ENCODE peak calls at places on chromosomes 12 and 14, in six cellular contexts. K, Z, Y, P, I and H are unnamed samples.
A peak's percentile ranks its signal among the peaks of the same experiment; 100 is the strongest.

GRCh38 chr12:12180136-12180535 is 86.7 kb downstream of the LRP6 start:
- DNase-seq in I (no peak), P (no peak), K (no peak), Y (peak; percentile 30), Z (no peak), H (no peak)

GRCh38 chr14:32825058-32825457 is 113.6 kb upstream of the NPAS3 start:
- DNase-seq in Y (no peak), I (no peak), P (no peak), Z (no peak), K (no peak), H (no peak)

GRCh38 chr12:121580959-121581680 is at the start of gene KDM2B:
- DNase-seq in K (peak; percentile 38), Z (no peak), P (no peak), Y (peak; percentile 64), I (no peak), H (no peak)

GRCh38 chr12:62933220-62933870 is 1.6 kb downstream of the PPM1H start:
- DNase-seq in K (no peak), I (no peak), Y (no peak), P (no peak), Z (peak; percentile 50), H (no peak)

GRCh38 chr12:39372929-39373328 is 70.0 kb downstream of the KIF21A start:
- DNase-seq in I (no peak), P (no peak), Y (no peak), Z (no peak), K (no peak), H (no peak)

GRCh38 chr14:95703341-95703740 is 10.6 kb downstream of the TCL1A start:
- DNase-seq in K (no peak), Y (no peak), Z (no peak), P (no peak), I (no peak), H (no peak)

GRCh38 chr14:31277085-31277484 is 69.5 kb upstream of the HECTD1 start:
- DNase-seq in Z (no peak), P (no peak), I (no peak), K (no peak), Y (no peak), H (no peak)

GRCh38 chr14:81684696-81685095 is 151.0 kb upstream of the SEL1L start:
- DNase-seq in Z (no peak), Y (no peak), P (no peak), K (no peak), I (no peak), H (no peak)

GRCh38 chr14:72332054-72332453 is 399.8 kb downstream of the RGS6 start:
- DNase-seq in I (no peak), K (no peak), Y (no peak), Z (peak; percentile 15), P (no peak), H (no peak)

GRCh38 chr14:55277972-55278740 is 6.9 kb downstream of the FBXO34 start:
- DNase-seq in Y (no peak), P (no peak), I (no peak), Z (no peak), K (no peak), H (no peak)

GRCh38 chr12:57012600-57013465 is 3.5 kb downstream of the TAC3 start:
- DNase-seq in I (no peak), P (no peak), Y (no peak), Z (no peak), K (no peak), H (no peak)

GRCh38 chr14:29926228-29926627 is 1.4 kb downstream of the PRKD1 start:
- DNase-seq in K (no peak), I (no peak), Z (no peak), P (no peak), Y (no peak), H (no peak)

GRCh38 chr12:9372202-9372601 is 164.0 kb upstream of the PZP start:
- DNase-seq in Y (no peak), P (no peak), Z (no peak), K (no peak), I (no peak), H (no peak)

GRCh38 chr12:64671682-64672081 is 61.4 kb downstream of the RASSF3 start:
- DNase-seq in Y (no peak), P (no peak), Z (no peak), K (no peak), I (no peak), H (no peak)

GRCh38 chr14:104800600-104801283 is at the start of gene ZBTB42:
- DNase-seq in K (peak; percentile 60), Z (peak; percentile 54), P (peak; percentile 93), Y (peak; percentile 61), I (peak; percentile 71), H (no peak)

GRCh38 chr14:69428289-69428998 is 30.0 kb downstream of the SLC39A9 start:
- DNase-seq in Z (no peak), K (no peak), I (no peak), P (no peak), Y (no peak), H (no peak)

GRCh38 chr12:30021046-30021833 is 237.5 kb upstream of the TMTC1 start:
- DNase-seq in I (no peak), Z (no peak), K (no peak), Y (peak; percentile 10), P (no peak), H (no peak)

GRCh38 chr12:64160718-64161060 is 61.4 kb downstream of the KICS2 start:
- DNase-seq in P (no peak), Y (peak; percentile 55), I (peak; percentile 65), Z (no peak), K (no peak), H (no peak)

GRCh38 chr12:105935106-105935505 is 203.6 kb downstream of the NUAK1 start:
- DNase-seq in P (no peak), I (no peak), K (no peak), Z (no peak), Y (peak; percentile 93), H (no peak)

GRCh38 chr12:29519585-29520182 is 22.2 kb upstream of the OVCH1 start:
- DNase-seq in I (peak; percentile 20), K (peak; percentile 23), P (no peak), Z (peak; percentile 18), Y (peak; percentile 45), H (no peak)

GRCh38 chr12:19654630-19655384 is 215.5 kb downstream of the AEBP2 start:
- DNase-seq in Y (peak; percentile 57), Z (no peak), I (no peak), K (no peak), P (no peak), H (no peak)

GRCh38 chr14:83044001-83044400 is 1510.3 kb upstream of the SEL1L start:
- DNase-seq in K (no peak), Z (no peak), I (no peak), P (no peak), Y (no peak), H (no peak)

GRCh38 chr12:51082561-51083139 is 746 bp downstream of the CSRNP2 start:
- DNase-seq in K (peak; percentile 19), I (peak; percentile 45), P (no peak), Z (peak; percentile 16), Y (peak; percentile 54), H (peak; percentile 74)

GRCh38 chr12:81811778-81812125 is 52.6 kb upstream of the PPFIA2 start:
- DNase-seq in K (no peak), Y (no peak), I (no peak), P (no peak), Z (no peak), H (no peak)
- H3K27ac ChIP-seq in K (no peak overlapping the region), Y (no peak overlapping the region), I (no peak overlapping the region), P (no peak overlapping the region), Z (no peak overlapping the region), H (no peak overlapping the region)

GRCh38 chr12:6935551-6936377 is 7.9 kb upstream of the RNU7-1 start:
- DNase-seq in P (no peak), Y (no peak), I (no peak), Z (no peak), K (no peak), H (no peak)

GRCh38 chr12:6937481-6938352 is 5.9 kb upstream of the RNU7-1 start:
- DNase-seq in I (peak; percentile 74), K (peak; percentile 93), Y (peak; percentile 91), Z (peak; percentile 93), P (peak; percentile 99), H (peak; percentile 95)

GRCh38 chr12:6935221-6935550 is 7.4 kb downstream of the ATN1 start:
- DNase-seq in Z (no peak), Y (no peak), P (no peak), I (no peak), K (no peak), H (no peak)

GRCh38 chr12:6936378-6936638 is 7.3 kb upstream of the RNU7-1 start:
- DNase-seq in I (no peak), P (no peak), K (no peak), Y (no peak), Z (no peak), H (no peak)

DNA sequence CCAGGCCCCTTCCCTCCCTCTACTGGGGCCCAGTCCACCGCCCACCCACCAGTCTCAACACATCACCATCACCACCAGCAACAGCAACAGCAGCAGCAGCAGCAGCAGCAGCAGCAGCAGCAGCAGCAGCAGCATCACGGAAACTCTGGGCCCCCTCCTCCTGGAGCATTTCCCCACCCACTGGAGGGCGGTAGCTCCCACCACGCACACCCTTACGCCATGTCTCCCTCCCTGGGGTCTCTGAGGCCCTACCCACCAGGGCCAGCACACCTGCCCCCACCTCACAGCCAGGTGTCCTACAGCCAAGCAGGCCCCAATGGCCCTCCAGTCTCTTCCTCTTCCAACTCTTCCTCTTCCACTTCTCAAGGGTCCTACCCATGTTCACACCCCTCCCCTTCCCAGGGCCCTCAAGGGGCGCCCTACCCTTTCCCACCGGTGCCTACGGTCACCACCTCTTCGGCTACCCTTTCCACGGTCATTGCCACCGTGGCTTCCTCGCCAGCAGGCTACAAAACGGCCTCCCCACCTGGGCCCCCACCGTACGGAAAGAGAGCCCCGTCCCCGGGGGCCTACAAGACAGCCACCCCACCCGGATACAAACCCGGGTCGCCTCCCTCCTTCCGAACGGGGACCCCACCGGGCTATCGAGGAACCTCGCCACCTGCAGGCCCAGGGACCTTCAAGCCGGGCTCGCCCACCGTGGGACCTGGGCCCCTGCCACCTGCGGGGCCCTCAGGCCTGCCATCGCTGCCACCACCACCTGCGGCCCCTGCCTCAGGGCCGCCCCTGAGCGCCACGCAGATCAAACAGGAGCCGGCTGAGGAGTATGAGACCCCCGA is 6.8 kb upstream of the RNU7-1 start:
- DNase-seq in Z (no peak), Y (no peak), P (peak; percentile 92), I (no peak), K (no peak), H (no peak)
- TF ChIP-seq CTCF in Z (no peak), Y (no peak), P (no peak), I (no peak), K (no peak), H (no peak)

GRCh38 chr14:51545396-51545795 is 106.3 kb upstream of the FRMD6 start:
- DNase-seq in Z (no peak), I (no peak), P (no peak), K (no peak), Y (peak; percentile 49), H (no peak)
- H3K27ac ChIP-seq in Z (no peak overlapping the region), I (no peak overlapping the region), P (no peak overlapping the region), K (peak overlapping the region; percentile 3), Y (no peak overlapping the region), H (no peak overlapping the region)

DNA sequence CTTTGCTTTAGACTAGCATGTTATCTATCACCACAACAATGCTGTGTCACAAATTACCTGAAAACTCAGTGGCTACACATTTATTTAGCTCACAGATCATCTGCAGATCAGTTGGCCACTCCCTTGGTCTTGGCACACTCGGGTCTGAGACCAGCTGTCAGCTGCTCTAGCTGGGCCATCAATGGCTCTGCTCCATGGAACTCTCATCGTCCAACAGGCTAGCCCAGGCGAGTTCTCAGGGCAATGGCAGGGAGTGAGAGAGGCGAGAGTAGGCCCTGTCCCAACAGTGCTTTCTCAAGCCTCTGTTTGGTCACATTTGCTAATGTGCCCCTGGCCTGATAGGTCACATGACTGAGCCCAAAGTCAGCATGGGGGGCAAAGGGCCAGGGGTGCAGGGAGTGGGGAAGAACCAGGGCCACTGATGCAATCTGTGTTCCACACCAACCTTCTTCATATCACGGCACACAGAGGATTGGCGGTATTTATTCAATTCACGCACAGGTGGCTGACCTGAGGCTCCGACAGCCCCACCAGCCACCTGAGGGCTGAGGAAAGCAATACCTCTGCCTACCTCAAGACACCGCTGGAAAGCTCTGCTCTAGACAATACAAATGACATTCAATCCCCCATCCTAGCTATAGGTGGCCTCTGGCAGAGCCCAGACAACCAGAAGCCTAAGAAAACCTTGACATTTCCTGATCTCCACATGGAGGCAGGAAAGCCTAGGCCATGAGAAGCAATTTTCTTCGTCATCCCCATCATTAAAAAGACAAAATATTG is 82.5 kb downstream of the NT5DC3 start:
- DNase-seq in Y (no peak), I (no peak), Z (no peak), K (no peak), P (no peak), H (no peak)
- TF ChIP-seq CTCF in Y (no peak), I (no peak), Z (no peak), K (no peak), P (no peak), H (no peak)